ENCODE peak calls at places on chromosomes 11 and 22, in eight cellular contexts. E is breast epithelium, K is Peyer's patch, B is hepatocyte, V is pancreas, W is heart right ventricle, F is AG10803, M is right atrium auricular region. T is an unnamed sample.

GRCh38 chr22:24894220-24894975 is 52.1 kb downstream of the LHFPL7 start:
- DNase-seq in K (no peak), B (peak), E (peak), F (peak), V (peak), W (peak), M (peak), T (peak)

GRCh38 chr22:25782831-25783230 is 40.8 kb downstream of the MYO18B start:
- DNase-seq in E (no peak), M (no peak), K (no peak), V (no peak), B (no peak), W (no peak), F (no peak), T (no peak)

GRCh38 chr11:60942970-60943565 is 8.9 kb downstream of the SLC15A3 start:
- DNase-seq in F (no peak), B (no peak), W (no peak), M (no peak), K (no peak), E (peak), V (no peak), T (no peak)

GRCh38 chr11:118634435-118635236 is 27.2 kb downstream of the PHLDB1 start:
- DNase-seq in B (peak), E (peak), M (no peak), W (peak), V (peak), F (peak), K (peak), T (no peak)

GRCh38 chr22:24380220-24381218 is 46.9 kb upstream of the ADORA2A start:
- DNase-seq in M (no peak), E (no peak), B (no peak), F (no peak), V (no peak), K (no peak), W (no peak), T (no peak)

GRCh38 chr11:130979386-130979972 is 63.2 kb upstream of the SNX19 start:
- DNase-seq in E (no peak), W (no peak), K (no peak), V (no peak), B (peak), F (peak), M (no peak), T (no peak)

GRCh38 chr11:46930089-46930488 is 6.5 kb upstream of the CSTPP1 start:
- DNase-seq in E (no peak), M (no peak), W (no peak), B (peak), F (peak), V (no peak), K (no peak), T (no peak)

GRCh38 chr22:23533328-23533762 is 46.7 kb downstream of the IGLL1 start:
- DNase-seq in M (no peak), W (no peak), K (no peak), V (no peak), F (no peak), B (peak), E (peak), T (no peak)

GRCh38 chr11:15607361-15608036 is 492.8 kb downstream of the INSC start:
- DNase-seq in F (no peak), E (no peak), K (no peak), W (no peak), M (no peak), B (no peak), V (no peak), T (no peak)

GRCh38 chr11:119872911-119873310 is 143.9 kb upstream of the NECTIN1 start:
- DNase-seq in E (no peak), F (no peak), M (no peak), K (no peak), B (no peak), V (no peak), W (no peak), T (no peak)

GRCh38 chr22:28425211-28425610 is 254.4 kb downstream of the TTC28 start:
- DNase-seq in B (no peak), W (no peak), K (no peak), F (no peak), V (no peak), E (no peak), M (no peak), T (no peak)

GRCh38 chr11:48093795-48094642 is 113.7 kb downstream of the PTPRJ start:
- DNase-seq in V (peak), W (no peak), F (peak), K (no peak), E (no peak), M (no peak), B (peak), T (peak)

GRCh38 chr11:2576536-2576935 is 123.3 kb downstream of the KCNQ1OT1 start:
- DNase-seq in W (peak), E (no peak), V (peak), F (no peak), K (peak), M (no peak), B (no peak), T (no peak)

GRCh38 chr11:72224587-72225410 is at the start of gene INPPL1:
- DNase-seq in V (peak), B (peak), W (peak), F (no peak), M (peak), K (peak), E (peak), T (no peak)

GRCh38 chr11:69013009-69013951 is at the start of gene MRGPRF:
- DNase-seq in M (peak), F (peak), E (peak), K (peak), B (peak), V (peak), W (peak), T (peak)

GRCh38 chr11:88363566-88364169 is 26.1 kb upstream of the CTSC start:
- DNase-seq in B (no peak), E (no peak), K (no peak), V (no peak), F (peak), M (no peak), W (no peak), T (no peak)

GRCh38 chr11:117319214-117319840 is 3.3 kb upstream of the BACE1 start:
- DNase-seq in W (no peak), B (no peak), V (no peak), F (peak), K (no peak), M (no peak), E (no peak), T (no peak)

GRCh38 chr22:23072035-23072910 is 2.0 kb downstream of the GNAZ start:
- DNase-seq in V (no peak), W (no peak), K (no peak), E (no peak), B (no peak), F (peak), M (no peak), T (no peak)

GRCh38 chr22:26479043-26479791 is 4.4 kb downstream of the HPS4 start:
- DNase-seq in B (no peak), E (no peak), V (no peak), F (no peak), K (no peak), M (no peak), W (no peak), T (no peak)

GRCh38 chr11:126518130-126518995 is 162.9 kb downstream of the ST3GAL4 start:
- DNase-seq in B (no peak), V (no peak), E (no peak), F (no peak), W (no peak), K (no peak), M (no peak), T (no peak)

GRCh38 chr11:75668508-75669297 is at the start of gene MAP6:
- DNase-seq in K (no peak), W (peak), F (no peak), V (no peak), M (no peak), B (peak), E (no peak), T (no peak)

GRCh38 chr22:47307326-47307725 is 544.9 kb downstream of the TBC1D22A start:
- DNase-seq in F (peak), E (no peak), M (no peak), V (no peak), B (no peak), W (no peak), K (no peak), T (peak)

GRCh38 chr11:121421149-121421906 is 30.8 kb upstream of the SORL1 start:
- DNase-seq in V (no peak), W (no peak), M (no peak), K (no peak), E (no peak), B (no peak), F (no peak), T (no peak)
- TF ChIP-seq CTCF in V (no peak), W (no peak), M (no peak), K (no peak), E (no peak), B (no peak), F (no peak), T (no peak)

DNA sequence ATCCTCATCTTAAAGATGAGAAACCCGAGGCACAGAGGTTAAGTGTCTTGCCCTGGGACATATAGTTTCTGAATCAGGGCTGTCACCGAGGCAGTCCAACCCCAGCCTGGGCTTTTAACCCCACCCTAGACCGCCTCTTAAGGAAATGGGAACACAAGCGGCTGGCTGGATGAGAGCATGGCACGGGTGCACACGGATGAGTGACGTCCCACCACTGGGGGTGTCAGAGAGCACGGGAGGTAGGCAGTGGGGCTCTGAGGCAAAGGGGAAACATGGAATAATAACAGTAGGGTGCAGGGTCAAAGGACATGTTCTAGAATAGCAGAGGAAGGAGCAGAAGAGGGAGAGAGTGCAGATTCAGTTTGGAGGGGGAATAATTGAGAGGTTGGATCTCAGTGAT is 22.3 kb downstream of the PPFIBP2 start:
- DNase-seq in F (no peak), V (no peak), W (no peak), E (no peak), K (no peak), M (no peak), B (peak), T (no peak)
- TF ChIP-seq CTCF in F (peak), V (no peak), W (no peak), E (no peak), K (peak), M (peak), B (peak), T (peak)

DNA sequence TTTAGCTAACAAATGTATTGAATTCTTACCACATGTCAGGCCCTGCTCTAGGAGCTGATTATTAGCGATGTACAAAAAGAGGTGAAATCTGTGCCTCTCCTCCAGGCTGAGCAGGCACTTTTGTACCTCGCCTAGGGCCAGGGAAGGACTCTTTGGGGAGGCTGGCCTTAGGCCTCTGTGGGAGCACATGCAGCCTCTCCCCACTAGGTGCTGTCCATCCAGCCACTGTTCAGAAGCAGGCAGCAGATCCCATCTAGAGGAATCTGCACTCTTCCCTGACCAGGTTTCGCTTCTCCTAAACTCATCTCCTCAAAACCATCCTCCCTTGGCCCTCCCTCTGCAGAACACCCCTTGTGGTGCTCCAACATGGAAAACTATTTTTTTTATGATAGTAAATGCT is 51.9 kb upstream of the WT1 start:
- DNase-seq in E (no peak), M (no peak), K (no peak), W (no peak), F (no peak), V (no peak), B (no peak), T (no peak)
- TF ChIP-seq CTCF in E (no peak), M (no peak), K (no peak), W (peak), F (peak), V (no peak), B (no peak), T (peak)

DNA sequence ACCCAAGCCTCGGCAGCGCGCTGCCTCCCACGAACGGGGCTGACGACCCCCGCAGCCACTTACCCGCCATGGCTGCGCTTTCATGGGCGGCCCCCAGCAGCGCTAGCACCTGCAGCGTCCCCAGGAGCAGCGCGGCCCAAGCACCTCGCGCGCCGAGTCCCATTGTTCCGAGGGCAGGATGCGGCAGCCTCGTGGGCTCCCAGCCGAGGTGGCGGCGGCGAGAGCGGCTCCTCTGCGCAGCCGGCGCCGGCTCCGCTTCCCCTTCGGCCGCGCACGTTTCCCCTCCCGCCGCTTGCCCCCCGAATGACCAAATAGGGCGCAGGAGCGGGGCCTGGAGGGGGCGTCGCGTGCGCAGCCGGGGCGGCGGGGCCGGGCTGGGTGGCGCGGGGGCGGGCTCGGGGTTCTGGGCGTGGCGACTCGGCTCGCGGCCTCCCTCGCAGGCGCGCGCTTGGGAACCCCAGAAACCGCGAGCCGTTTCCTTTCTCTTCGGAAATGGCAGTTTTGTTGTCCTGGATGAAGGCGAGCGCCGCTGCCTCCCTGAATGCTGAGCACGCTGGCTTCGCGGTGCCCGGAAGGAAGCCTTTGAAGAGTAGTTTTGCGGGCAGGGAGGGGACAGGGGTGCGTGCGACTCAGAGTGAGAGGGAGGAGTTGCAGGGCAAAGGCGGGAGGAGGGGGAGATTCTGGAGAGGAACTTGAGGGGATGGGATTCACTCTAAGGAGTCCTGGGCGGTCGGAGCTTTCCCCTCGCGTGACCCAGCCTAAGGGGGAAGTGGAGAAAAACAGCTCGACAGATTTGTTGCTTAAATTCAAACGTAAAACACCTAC is at the start of gene TMEM123:
- DNase-seq in E (peak), K (peak), W (peak), F (peak), M (peak), B (peak), V (peak), T (no peak)
- TF ChIP-seq CTCF in E (no peak), K (no peak), W (peak), F (no peak), M (peak), B (peak), V (no peak), T (no peak)

GRCh38 chr11:102111011-102111786 is 952 bp downstream of the YAP1 start:
- DNase-seq in W (peak), K (peak), V (peak), M (peak), E (peak), B (peak), F (peak), T (no peak)
- TF ChIP-seq CTCF in W (peak), K (no peak), V (no peak), M (peak), E (no peak), B (peak), F (no peak), T (no peak)